ENCODE peak calls at places on chromosomes 7 and 10, in seven cellular contexts. M, T, I, J, U, A and F are unnamed samples.

GRCh38 chr7:106575138-106575823 is 85.7 kb downstream of the CCDC71L start:
- DNase-seq in A (no peak), J (no peak), I (no peak), T (no peak), U (no peak), M (no peak), F (no peak)

GRCh38 chr10:124112891-124113580 is 19.6 kb upstream of the CHST15 start:
- DNase-seq in I (no peak), U (no peak), T (no peak), M (no peak), A (no peak), J (no peak), F (no peak)

GRCh38 chr10:8047452-8048280 is 6.8 kb upstream of the GATA3 start:
- DNase-seq in J (no peak), M (no peak), T (no peak), A (no peak), I (no peak), U (no peak), F (no peak)

GRCh38 chr7:50657341-50657873 is 92.2 kb upstream of the DDC start:
- DNase-seq in U (no peak), A (peak; percentile 95), M (no peak), J (peak; percentile 54), I (no peak), T (no peak), F (no peak)

GRCh38 chr10:90583416-90583815 is 274.4 kb downstream of the HTR7 start:
- DNase-seq in A (no peak), J (no peak), T (no peak), M (no peak), I (no peak), U (no peak), F (no peak)

GRCh38 chr7:116950889-116951351 is 2.4 kb upstream of the ST7 start:
- DNase-seq in J (no peak), T (no peak), A (no peak), U (no peak), I (no peak), M (no peak), F (no peak)

GRCh38 chr10:77899080-77899477 is 27.5 kb downstream of the DLG5 start:
- DNase-seq in A (peak; percentile 65), I (no peak), J (peak; percentile 46), M (no peak), U (peak; percentile 44), T (no peak), F (peak; percentile 50)

GRCh38 chr10:74977913-74978847 is 133.3 kb upstream of the SAMD8 start:
- DNase-seq in U (no peak), T (no peak), A (no peak), I (no peak), J (no peak), M (no peak), F (no peak)

GRCh38 chr7:23346316-23346715 is 47.2 kb downstream of the MALSU1 start:
- DNase-seq in M (no peak), T (no peak), J (no peak), U (no peak), I (no peak), A (no peak), F (no peak)

GRCh38 chr7:73705551-73705920 is 13.9 kb downstream of the STX1A start:
- DNase-seq in T (no peak), U (no peak), M (no peak), J (no peak), A (no peak), I (no peak), F (no peak)

GRCh38 chr10:14173706-14174594 is 156.8 kb downstream of the FRMD4A start:
- DNase-seq in A (no peak), J (no peak), T (no peak), U (no peak), M (peak; percentile 27), I (no peak), F (no peak)

GRCh38 chr7:71695189-71695588 is 563.2 kb downstream of the GALNT17 start:
- DNase-seq in J (no peak), M (no peak), I (no peak), T (no peak), A (peak; percentile 26), U (no peak), F (no peak)

GRCh38 chr10:57336339-57336738 is 931.4 kb downstream of the IPMK start:
- DNase-seq in U (no peak), M (no peak), I (no peak), A (no peak), J (no peak), T (no peak), F (no peak)

GRCh38 chr10:57338823-57339558 is 928.7 kb downstream of the IPMK start:
- DNase-seq in J (peak; percentile 13), U (no peak), A (peak; percentile 48), T (no peak), M (no peak), I (no peak), F (no peak)

GRCh38 chr10:57336865-57337264 is 930.8 kb downstream of the IPMK start:
- DNase-seq in I (no peak), J (no peak), A (no peak), M (no peak), U (no peak), T (no peak), F (no peak)

GRCh38 chr10:57333880-57334279 is 933.8 kb downstream of the IPMK start:
- DNase-seq in J (no peak), U (no peak), I (no peak), T (no peak), M (no peak), A (no peak), F (no peak)
- TF ChIP-seq CTCF in J (no peak), U (no peak), I (no peak), T (no peak), M (no peak), A (no peak), F (no peak)

DNA sequence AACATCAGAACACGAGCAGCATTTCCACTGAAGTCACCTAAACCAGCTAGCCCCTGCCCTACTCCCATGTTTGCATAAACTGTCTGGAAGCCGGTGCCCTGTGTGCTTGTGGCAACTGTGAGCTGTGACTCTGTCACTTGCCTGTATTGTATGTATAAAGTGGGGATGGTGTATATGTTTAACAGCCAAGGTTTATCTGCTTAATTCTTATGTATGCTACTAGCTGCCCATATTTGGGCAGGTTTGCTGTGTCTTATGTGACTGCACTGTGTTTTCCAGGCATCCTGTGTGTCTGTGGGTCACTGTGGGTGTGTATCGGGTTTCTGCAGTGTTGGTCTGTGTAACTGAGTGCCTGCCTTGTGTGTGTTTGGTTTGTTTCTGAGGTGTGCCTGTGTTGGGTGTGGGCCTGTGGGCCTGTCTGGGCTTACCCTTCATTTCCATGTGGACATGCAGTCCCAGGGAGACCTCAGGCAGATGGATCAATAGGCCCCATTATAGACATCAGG is 9.3 kb downstream of the LBX1 start:
- DNase-seq in T (no peak), U (no peak), I (no peak), A (no peak), M (no peak), J (no peak), F (no peak)
- TF ChIP-seq CTCF in T (no peak), U (no peak), I (no peak), A (no peak), M (no peak), J (no peak), F (no peak)

GRCh38 chr10:6173203-6173602 is 29.5 kb upstream of the PFKFB3 start:
- DNase-seq in T (no peak), I (no peak), M (peak; percentile 66), U (no peak), J (no peak), A (no peak), F (no peak)
- TF ChIP-seq CTCF in T (no peak), I (peak; percentile 48), M (no peak), U (peak; percentile 25), J (no peak), A (no peak), F (no peak)

GRCh38 chr7:94295805-94296204 is 98.9 kb upstream of the COL1A2 start:
- DNase-seq in I (no peak), J (peak; percentile 75), U (no peak), M (no peak), T (no peak), A (peak; percentile 89), F (no peak)
- TF ChIP-seq CTCF in I (no peak), J (peak; percentile 68), U (peak; percentile 53), M (no peak), T (peak; percentile 24), A (peak; percentile 81), F (peak; percentile 75)

GRCh38 chr10:81848931-81849330 is 26.1 kb upstream of the NRG3 start:
- DNase-seq in J (no peak), A (no peak), T (no peak), I (no peak), M (no peak), U (no peak), F (no peak)

GRCh38 chr10:81847675-81848074 is 27.3 kb upstream of the NRG3 start:
- DNase-seq in U (no peak), A (no peak), J (no peak), T (no peak), M (peak; percentile 25), I (no peak), F (no peak)

GRCh38 chr10:81848514-81848913 is 26.5 kb upstream of the NRG3 start:
- DNase-seq in M (no peak), T (no peak), I (no peak), U (peak; percentile 23), J (no peak), A (no peak), F (no peak)

GRCh38 chr10:81838950-81839349 is 36.0 kb upstream of the NRG3 start:
- DNase-seq in M (peak; percentile 38), U (no peak), J (no peak), A (no peak), T (no peak), I (no peak), F (no peak)

DNA sequence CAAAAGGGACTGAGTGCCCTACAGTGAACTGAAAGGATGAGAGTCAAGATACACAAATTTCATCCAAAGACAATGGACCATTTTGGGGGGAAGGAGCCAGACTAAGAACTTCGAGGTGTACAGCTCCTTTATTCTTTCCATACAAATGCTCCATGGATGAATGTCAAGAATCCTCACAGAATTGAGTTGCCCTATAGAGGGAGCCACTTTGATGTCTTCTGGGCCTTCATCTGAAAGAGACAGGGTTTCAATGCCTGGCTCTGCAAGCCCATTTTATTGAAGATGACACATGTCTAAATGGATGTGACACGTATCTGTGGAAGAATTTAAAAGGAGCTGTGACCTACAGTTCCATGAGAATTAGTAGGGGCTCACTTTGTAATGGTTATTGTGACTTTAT is 32.0 kb upstream of the NRG3 start:
- DNase-seq in T (no peak), U (no peak), I (no peak), M (no peak), J (no peak), A (no peak), F (no peak)
- TF ChIP-seq CTCF in T (no peak), U (peak; percentile 36), I (no peak), M (no peak), J (no peak), A (no peak), F (no peak)

DNA sequence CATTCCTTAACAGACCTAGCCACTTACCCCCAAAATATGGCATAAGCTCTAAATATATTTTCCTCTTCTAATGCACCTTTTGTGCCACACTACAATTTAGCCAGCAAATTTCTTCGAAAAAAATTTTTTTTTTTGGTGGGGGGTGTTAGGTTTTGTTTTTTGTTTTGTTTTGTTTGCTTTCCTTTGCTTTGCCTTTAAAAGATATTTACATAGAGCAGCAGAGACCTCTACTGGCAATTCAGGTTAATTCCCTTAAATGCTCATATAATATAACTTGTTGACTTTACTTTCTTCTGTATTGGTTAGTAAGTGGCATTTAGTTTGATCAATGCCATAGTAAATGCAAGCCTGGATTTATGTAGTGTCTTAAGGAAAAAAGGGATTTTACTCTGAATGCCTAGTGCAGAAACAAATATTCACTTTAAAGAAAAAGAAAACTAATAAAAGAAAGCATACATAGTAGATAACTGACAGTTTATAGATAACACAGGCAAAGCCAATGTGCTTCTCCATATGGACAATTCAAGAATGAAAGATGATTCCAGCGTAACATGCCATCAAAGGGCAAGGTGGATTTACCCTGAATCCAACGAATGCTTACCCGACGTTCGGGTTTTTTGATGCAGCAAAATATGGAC is 1250.6 kb downstream of the GATA3 start:
- DNase-seq in U (no peak), A (peak; percentile 52), I (no peak), M (no peak), T (no peak), J (no peak), F (no peak)
- TF ChIP-seq CTCF in U (peak; percentile 42), A (peak; percentile 51), I (no peak), M (no peak), T (peak; percentile 29), J (peak; percentile 20), F (peak; percentile 57)